ENCODE peak calls at places on chromosomes 4 and X, in eight cellular contexts. One of them, this sample, is unnamed.

GRCh38 chrX:39609941-39610340 is 487.8 kb downstream of the BCOR start:
- DNase-seq in ureter: no peak
- DNase-seq in activated CD8-positive, alpha-beta memory T cell treated with anti-CD3 and anti-CD28 coated beads for 4 hours: no peak
- DNase-seq in small intestine: no peak
- DNase-seq in HTR-8/SVneo: no peak
- DNase-seq in A549: no peak
- DNase-seq in cardiac septum: no peak
- DNase-seq in NCI-H1417: no peak
- DNase-seq in this sample: no peak

GRCh38 chr4:148200960-148201359 is 241.3 kb downstream of the NR3C2 start:
- DNase-seq in ureter: no peak
- DNase-seq in activated CD8-positive, alpha-beta memory T cell treated with anti-CD3 and anti-CD28 coated beads for 4 hours: no peak
- DNase-seq in small intestine: no peak
- DNase-seq in HTR-8/SVneo: no peak
- DNase-seq in A549: no peak
- DNase-seq in cardiac septum: no peak
- DNase-seq in NCI-H1417: no peak
- DNase-seq in this sample: no peak

GRCh38 chr4:7687006-7687405 is 252.3 kb upstream of the PSAPL1 start:
- DNase-seq in ureter: no peak
- DNase-seq in activated CD8-positive, alpha-beta memory T cell treated with anti-CD3 and anti-CD28 coated beads for 4 hours: no peak
- DNase-seq in small intestine: no peak
- DNase-seq in HTR-8/SVneo: no peak
- DNase-seq in A549: no peak
- DNase-seq in cardiac septum: no peak
- DNase-seq in NCI-H1417: no peak
- DNase-seq in this sample: no peak

GRCh38 chrX:129577473-129577872 is 37.4 kb downstream of the OCRL start:
- DNase-seq in ureter: no peak
- DNase-seq in activated CD8-positive, alpha-beta memory T cell treated with anti-CD3 and anti-CD28 coated beads for 4 hours: no peak
- DNase-seq in small intestine: no peak
- DNase-seq in HTR-8/SVneo: no peak
- DNase-seq in A549: peak
- DNase-seq in cardiac septum: no peak
- DNase-seq in NCI-H1417: no peak
- DNase-seq in this sample: no peak

GRCh38 chrX:5648941-5649568 is 579.6 kb downstream of the NLGN4X start:
- DNase-seq in ureter: no peak
- DNase-seq in activated CD8-positive, alpha-beta memory T cell treated with anti-CD3 and anti-CD28 coated beads for 4 hours: no peak
- DNase-seq in small intestine: no peak
- DNase-seq in HTR-8/SVneo: no peak
- DNase-seq in A549: no peak
- DNase-seq in cardiac septum: no peak
- DNase-seq in NCI-H1417: no peak
- DNase-seq in this sample: no peak

GRCh38 chrX:16185725-16186136 is 18.4 kb downstream of the MAGEB17 start:
- DNase-seq in ureter: no peak
- DNase-seq in activated CD8-positive, alpha-beta memory T cell treated with anti-CD3 and anti-CD28 coated beads for 4 hours: no peak
- DNase-seq in small intestine: no peak
- DNase-seq in HTR-8/SVneo: peak
- DNase-seq in A549: peak
- DNase-seq in cardiac septum: no peak
- DNase-seq in NCI-H1417: peak
- DNase-seq in this sample: no peak

GRCh38 chr4:55491486-55491885 is 55.2 kb downstream of the CLOCK start:
- DNase-seq in ureter: no peak
- DNase-seq in activated CD8-positive, alpha-beta memory T cell treated with anti-CD3 and anti-CD28 coated beads for 4 hours: no peak
- DNase-seq in small intestine: no peak
- DNase-seq in HTR-8/SVneo: no peak
- DNase-seq in A549: no peak
- DNase-seq in cardiac septum: no peak
- DNase-seq in NCI-H1417: no peak
- DNase-seq in this sample: no peak

GRCh38 chr4:138035781-138036258 is 206.3 kb downstream of the SLC7A11 start:
- DNase-seq in ureter: no peak
- DNase-seq in activated CD8-positive, alpha-beta memory T cell treated with anti-CD3 and anti-CD28 coated beads for 4 hours: no peak
- DNase-seq in small intestine: peak
- DNase-seq in HTR-8/SVneo: peak
- DNase-seq in A549: peak
- DNase-seq in cardiac septum: no peak
- DNase-seq in NCI-H1417: peak
- DNase-seq in this sample: no peak

GRCh38 chrX:49203536-49203935 is 3.5 kb upstream of the SYP start:
- DNase-seq in ureter: no peak
- DNase-seq in activated CD8-positive, alpha-beta memory T cell treated with anti-CD3 and anti-CD28 coated beads for 4 hours: no peak
- DNase-seq in small intestine: no peak
- DNase-seq in HTR-8/SVneo: no peak
- DNase-seq in A549: no peak
- DNase-seq in cardiac septum: no peak
- DNase-seq in NCI-H1417: no peak
- DNase-seq in this sample: no peak

GRCh38 chr4:168794881-168795280 is 215.2 kb downstream of the CBR4 start:
- DNase-seq in ureter: no peak
- DNase-seq in activated CD8-positive, alpha-beta memory T cell treated with anti-CD3 and anti-CD28 coated beads for 4 hours: no peak
- DNase-seq in small intestine: no peak
- DNase-seq in HTR-8/SVneo: no peak
- DNase-seq in A549: no peak
- DNase-seq in cardiac septum: no peak
- DNase-seq in NCI-H1417: no peak
- DNase-seq in this sample: no peak

GRCh38 chrX:131068945-131069719 is 11.0 kb downstream of the ARHGAP36 start:
- DNase-seq in ureter: no peak
- DNase-seq in activated CD8-positive, alpha-beta memory T cell treated with anti-CD3 and anti-CD28 coated beads for 4 hours: no peak
- DNase-seq in small intestine: peak
- DNase-seq in HTR-8/SVneo: peak
- DNase-seq in A549: peak
- DNase-seq in cardiac septum: no peak
- DNase-seq in NCI-H1417: no peak
- DNase-seq in this sample: no peak